ENCODE peak calls at places on chromosomes 5 and 9, in four cellular contexts. One of them, this sample, is unnamed. For H3K4me1, the result is how much of the 10 kb centered on the place peaks cover.

GRCh38 chr9:77534376-77535057 is 113.6 kb downstream of the GNA14 start:
- DNase-seq in hepatocyte: no peak
- DNase-seq in right lobe of liver: no peak
- DNase-seq in body of pancreas: no peak
- DNase-seq in this sample: no peak

GRCh38 chr9:12633016-12633765 is 60.0 kb upstream of the TYRP1 start:
- DNase-seq in hepatocyte: no peak
- DNase-seq in right lobe of liver: no peak
- DNase-seq in body of pancreas: no peak
- DNase-seq in this sample: no peak

GRCh38 chr5:180799902-180800801 is 2.5 kb downstream of the MGAT1 start:
- DNase-seq in hepatocyte: no peak
- DNase-seq in right lobe of liver: no peak
- DNase-seq in body of pancreas: no peak
- DNase-seq in this sample: no peak

GRCh38 chr9:75088646-75089368 is 493 bp downstream of the OSTF1 start:
- DNase-seq in hepatocyte: peak
- DNase-seq in right lobe of liver: peak
- DNase-seq in body of pancreas: peak
- DNase-seq in this sample: peak

GRCh38 chr9:131734165-131734610 is 5.7 kb downstream of the RAPGEF1 start:
- DNase-seq in hepatocyte: peak
- DNase-seq in right lobe of liver: peak
- DNase-seq in body of pancreas: peak
- DNase-seq in this sample: no peak

GRCh38 chr5:73858786-73859185 is 232.8 kb downstream of the ARHGEF28 start:
- DNase-seq in hepatocyte: no peak
- DNase-seq in right lobe of liver: no peak
- DNase-seq in body of pancreas: no peak
- DNase-seq in this sample: no peak

GRCh38 chr5:87300744-87301143 is 33.1 kb downstream of the RASA1 start:
- DNase-seq in hepatocyte: peak
- DNase-seq in right lobe of liver: no peak
- DNase-seq in body of pancreas: peak
- DNase-seq in this sample: peak

GRCh38 chr5:111792659-111793058 is 35.7 kb upstream of the NREP start:
- DNase-seq in hepatocyte: no peak
- DNase-seq in right lobe of liver: no peak
- DNase-seq in body of pancreas: no peak
- DNase-seq in this sample: no peak

GRCh38 chr5:96718635-96719077 is 56.5 kb downstream of the CAST start:
- DNase-seq in hepatocyte: no peak
- DNase-seq in right lobe of liver: peak
- DNase-seq in body of pancreas: peak
- DNase-seq in this sample: peak

GRCh38 chr9:128713941-128714573 is 9.9 kb downstream of the ZDHHC12 start:
- DNase-seq in hepatocyte: no peak
- DNase-seq in right lobe of liver: no peak
- DNase-seq in body of pancreas: no peak
- DNase-seq in this sample: no peak

GRCh38 chr9:113543286-113544000 is 79.9 kb downstream of the RGS3 start:
- DNase-seq in hepatocyte: no peak
- DNase-seq in right lobe of liver: no peak
- DNase-seq in body of pancreas: no peak
- DNase-seq in this sample: no peak

GRCh38 chr9:5493597-5494511 is 16.5 kb upstream of the PDCD1LG2 start:
- DNase-seq in hepatocyte: no peak
- DNase-seq in right lobe of liver: peak
- DNase-seq in body of pancreas: peak
- DNase-seq in this sample: peak

GRCh38 chr5:5765066-5765465 is 342.6 kb downstream of the ICE1 start:
- DNase-seq in hepatocyte: no peak
- DNase-seq in right lobe of liver: no peak
- DNase-seq in body of pancreas: no peak
- DNase-seq in this sample: no peak

GRCh38 chr9:95316794-95317118 is 753 bp downstream of the FANCC start:
- DNase-seq in hepatocyte: peak
- DNase-seq in right lobe of liver: peak
- DNase-seq in body of pancreas: peak
- DNase-seq in this sample: peak

GRCh38 chr9:20811872-20812271 is 127.8 kb downstream of the FOCAD start:
- DNase-seq in hepatocyte: no peak
- DNase-seq in right lobe of liver: no peak
- DNase-seq in body of pancreas: no peak
- DNase-seq in this sample: peak

GRCh38 chr5:9498541-9499497 is 47.1 kb downstream of the SEMA5A start:
- DNase-seq in hepatocyte: peak
- DNase-seq in right lobe of liver: no peak
- DNase-seq in body of pancreas: peak
- DNase-seq in this sample: peak

GRCh38 chr9:133791735-133792649 is 53.8 kb upstream of the SARDH start:
- DNase-seq in hepatocyte: no peak
- DNase-seq in right lobe of liver: no peak
- DNase-seq in body of pancreas: no peak
- DNase-seq in this sample: no peak

GRCh38 chr9:133793471-133793870 is 55.3 kb upstream of the SARDH start:
- DNase-seq in hepatocyte: no peak
- DNase-seq in right lobe of liver: no peak
- DNase-seq in body of pancreas: no peak
- DNase-seq in this sample: no peak

GRCh38 chr9:133788819-133789733 is 50.9 kb upstream of the SARDH start:
- DNase-seq in hepatocyte: peak
- DNase-seq in right lobe of liver: peak
- DNase-seq in body of pancreas: no peak
- DNase-seq in this sample: no peak

GRCh38 chr9:133792721-133793470 is 54.7 kb upstream of the SARDH start:
- DNase-seq in hepatocyte: peak
- DNase-seq in right lobe of liver: peak
- DNase-seq in body of pancreas: peak
- DNase-seq in this sample: peak

GRCh38 chr9:133791069-133791468 is 52.9 kb upstream of the SARDH start:
- DNase-seq in hepatocyte: no peak
- DNase-seq in right lobe of liver: no peak
- DNase-seq in body of pancreas: no peak
- DNase-seq in this sample: no peak
- H3K4me1 ChIP-seq in hepatocyte: under half
- H3K4me1 ChIP-seq in right lobe of liver: under half
- H3K4me1 ChIP-seq in body of pancreas: under half
- H3K4me1 ChIP-seq in this sample: under half

GRCh38 chr9:108478431-108478837 is 377.4 kb downstream of the ACTL7B start:
- DNase-seq in hepatocyte: peak
- DNase-seq in right lobe of liver: no peak
- DNase-seq in body of pancreas: no peak
- DNase-seq in this sample: no peak
- H3K27ac ChIP-seq in hepatocyte: peak
- H3K27ac ChIP-seq in right lobe of liver: no peak
- H3K27ac ChIP-seq in body of pancreas: no peak
- H3K27ac ChIP-seq in this sample: no peak

GRCh38 chr5:132543472-132544201 is at the start of gene IL5:
- DNase-seq in hepatocyte: no peak
- DNase-seq in right lobe of liver: no peak
- DNase-seq in body of pancreas: no peak
- DNase-seq in this sample: no peak
- H3K4me1 ChIP-seq in hepatocyte: under half
- H3K4me1 ChIP-seq in right lobe of liver: under half
- H3K4me1 ChIP-seq in body of pancreas: under half
- H3K4me1 ChIP-seq in this sample: under half

DNA sequence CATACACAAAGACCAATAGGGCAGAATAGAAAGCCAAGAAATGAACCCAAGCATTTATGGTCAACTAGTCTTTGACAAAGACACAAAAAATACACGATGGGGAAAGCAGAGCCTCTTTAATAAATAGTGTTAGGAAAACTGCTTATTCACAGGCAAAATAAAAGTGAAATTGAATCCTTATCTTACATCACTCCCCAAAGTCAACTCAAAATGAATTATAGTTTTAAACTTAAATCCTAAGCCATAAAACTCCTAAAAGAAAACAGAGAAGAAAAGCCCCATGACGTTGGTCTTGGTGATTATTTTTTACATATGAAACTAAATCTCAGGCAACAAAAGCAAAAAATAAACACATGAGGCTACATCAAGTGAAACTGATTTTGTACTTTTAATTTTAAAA is 46.8 kb downstream of the CHSY3 start:
- DNase-seq in hepatocyte: no peak
- DNase-seq in right lobe of liver: no peak
- DNase-seq in body of pancreas: no peak
- DNase-seq in this sample: no peak
- H3K27ac ChIP-seq in hepatocyte: no peak
- H3K27ac ChIP-seq in right lobe of liver: no peak
- H3K27ac ChIP-seq in body of pancreas: no peak
- H3K27ac ChIP-seq in this sample: no peak

GRCh38 chr5:93165559-93165958 is 415.5 kb downstream of the NR2F1-AS1 start:
- DNase-seq in hepatocyte: no peak
- DNase-seq in right lobe of liver: no peak
- DNase-seq in body of pancreas: no peak
- DNase-seq in this sample: no peak
- H3K4me1 ChIP-seq in hepatocyte: under half
- H3K4me1 ChIP-seq in right lobe of liver: under half
- H3K4me1 ChIP-seq in body of pancreas: under half
- H3K4me1 ChIP-seq in this sample: under half

DNA sequence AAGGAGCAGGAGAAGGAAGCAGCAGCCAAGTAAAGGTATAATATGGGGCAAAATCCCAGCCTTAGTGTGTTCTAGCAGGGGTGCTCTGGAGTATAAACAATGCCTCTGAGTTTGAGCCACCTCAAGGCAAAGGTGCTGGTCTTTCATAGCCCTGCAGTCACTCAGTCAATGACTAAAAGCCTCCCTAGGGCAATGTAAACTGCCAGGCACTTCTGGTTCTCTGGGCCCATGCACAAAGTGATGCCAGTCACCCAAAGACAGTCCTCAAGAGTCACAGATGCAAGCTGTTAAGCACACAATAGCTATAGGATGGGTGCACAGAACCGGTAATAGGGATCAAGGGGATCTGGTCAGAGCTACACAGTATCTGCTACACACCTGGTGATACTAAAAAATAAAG is 12.6 kb downstream of the ZBTB5 start:
- DNase-seq in hepatocyte: no peak
- DNase-seq in right lobe of liver: no peak
- DNase-seq in body of pancreas: no peak
- DNase-seq in this sample: no peak
- H3K27ac ChIP-seq in hepatocyte: no peak
- H3K27ac ChIP-seq in right lobe of liver: no peak
- H3K27ac ChIP-seq in body of pancreas: no peak
- H3K27ac ChIP-seq in this sample: peak

GRCh38 chr9:3511537-3511936 is 14.3 kb downstream of the RFX3 start:
- DNase-seq in hepatocyte: no peak
- DNase-seq in right lobe of liver: no peak
- DNase-seq in body of pancreas: no peak
- DNase-seq in this sample: no peak

GRCh38 chr9:3508531-3509374 is 17.0 kb downstream of the RFX3 start:
- DNase-seq in hepatocyte: no peak
- DNase-seq in right lobe of liver: no peak
- DNase-seq in body of pancreas: no peak
- DNase-seq in this sample: no peak

GRCh38 chr9:3513265-3513818 is 12.5 kb downstream of the RFX3 start:
- DNase-seq in hepatocyte: no peak
- DNase-seq in right lobe of liver: no peak
- DNase-seq in body of pancreas: no peak
- DNase-seq in this sample: no peak

GRCh38 chr9:3509926-3510325 is 15.9 kb downstream of the RFX3 start:
- DNase-seq in hepatocyte: no peak
- DNase-seq in right lobe of liver: no peak
- DNase-seq in body of pancreas: no peak
- DNase-seq in this sample: no peak

DNA sequence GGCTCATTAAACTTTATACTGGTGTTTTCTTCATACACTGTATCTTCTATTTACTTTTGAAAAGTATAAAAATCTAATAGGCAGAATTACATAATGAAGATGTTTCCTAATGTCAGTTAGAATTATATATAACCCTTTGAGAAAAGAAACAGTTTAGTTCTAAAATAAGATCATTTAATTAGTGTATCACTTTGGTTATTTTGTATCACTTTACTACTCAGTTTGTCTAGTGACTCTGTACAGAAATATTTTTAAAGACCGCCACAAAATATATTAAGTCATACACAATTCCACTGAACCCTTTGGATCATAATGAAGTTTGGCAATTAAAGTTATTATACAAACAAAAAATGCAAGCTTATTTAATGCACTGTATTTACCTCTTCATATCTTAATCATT is 15.0 kb downstream of the RFX3 start:
- DNase-seq in hepatocyte: no peak
- DNase-seq in right lobe of liver: no peak
- DNase-seq in body of pancreas: no peak
- DNase-seq in this sample: no peak
- H3K4me1 ChIP-seq in hepatocyte: under half
- H3K4me1 ChIP-seq in right lobe of liver: under half
- H3K4me1 ChIP-seq in body of pancreas: under half
- H3K4me1 ChIP-seq in this sample: under half

GRCh38 chr5:34684281-34684979 is 28.3 kb downstream of the RAI14 start:
- DNase-seq in hepatocyte: peak
- DNase-seq in right lobe of liver: no peak
- DNase-seq in body of pancreas: peak
- DNase-seq in this sample: peak
- H3K27ac ChIP-seq in hepatocyte: peak
- H3K27ac ChIP-seq in right lobe of liver: no peak
- H3K27ac ChIP-seq in body of pancreas: peak
- H3K27ac ChIP-seq in this sample: peak